ENCODE peak calls at places on chromosomes 13 and 19, in six cellular contexts. One of them, this sample, is unnamed.

GRCh38 chr13:103101902-103102301 is 35.7 kb upstream of the SLC10A2 start:
- DNase-seq in AG09309: no peak
- DNase-seq in A549: no peak
- DNase-seq in nephron progenitor cell: no peak
- DNase-seq in Calu3: no peak
- DNase-seq in tibial artery: no peak
- DNase-seq in this sample: no peak

GRCh38 chr13:91078093-91078679 is 269.3 kb upstream of the MIR17HG start:
- DNase-seq in Calu3: no peak
- DNase-seq in nephron progenitor cell: no peak
- DNase-seq in tibial artery: no peak
- DNase-seq in A549: peak; percentile 1
- DNase-seq in AG09309: no peak
- DNase-seq in this sample: no peak

GRCh38 chr19:49887653-49888477 is 8.8 kb downstream of the IL4I1 start:
- DNase-seq in A549: no peak
- DNase-seq in nephron progenitor cell: no peak
- DNase-seq in Calu3: no peak
- DNase-seq in tibial artery: no peak
- DNase-seq in AG09309: no peak
- DNase-seq in this sample: no peak

GRCh38 chr13:27967203-27967735 is 1.8 kb downstream of the CDX2 start:
- DNase-seq in AG09309: no peak
- DNase-seq in nephron progenitor cell: no peak
- DNase-seq in tibial artery: no peak
- DNase-seq in A549: no peak
- DNase-seq in Calu3: no peak
- DNase-seq in this sample: no peak

GRCh38 chr19:55082023-55082851 is 6.6 kb downstream of the EPS8L1 start:
- DNase-seq in A549: peak; percentile 62
- DNase-seq in nephron progenitor cell: peak; percentile 60
- DNase-seq in AG09309: no peak
- DNase-seq in tibial artery: no peak
- DNase-seq in Calu3: no peak
- DNase-seq in this sample: peak; percentile 42

GRCh38 chr13:37540228-37540627 is 58.3 kb downstream of the POSTN start:
- DNase-seq in Calu3: no peak
- DNase-seq in AG09309: peak; percentile 76
- DNase-seq in tibial artery: no peak
- DNase-seq in nephron progenitor cell: no peak
- DNase-seq in A549: no peak
- DNase-seq in this sample: no peak

GRCh38 chr13:53719281-53719680 is 690.7 kb downstream of the OLFM4 start:
- DNase-seq in Calu3: no peak
- DNase-seq in tibial artery: no peak
- DNase-seq in nephron progenitor cell: no peak
- DNase-seq in AG09309: no peak
- DNase-seq in A549: no peak
- DNase-seq in this sample: no peak

GRCh38 chr19:15589760-15590451 is 25.1 kb upstream of the CYP4F8 start:
- DNase-seq in AG09309: no peak
- DNase-seq in nephron progenitor cell: no peak
- DNase-seq in A549: no peak
- DNase-seq in Calu3: no peak
- DNase-seq in tibial artery: no peak
- DNase-seq in this sample: no peak

GRCh38 chr19:39417463-39418181 is 5.2 kb downstream of the PLEKHG2 start:
- DNase-seq in tibial artery: no peak
- DNase-seq in nephron progenitor cell: no peak
- DNase-seq in AG09309: no peak
- DNase-seq in Calu3: no peak
- DNase-seq in A549: no peak
- DNase-seq in this sample: no peak

GRCh38 chr13:87234981-87235380 is 436.2 kb upstream of the SLITRK5 start:
- DNase-seq in A549: no peak
- DNase-seq in Calu3: no peak
- DNase-seq in AG09309: no peak
- DNase-seq in tibial artery: no peak
- DNase-seq in nephron progenitor cell: no peak
- DNase-seq in this sample: no peak

GRCh38 chr19:38647368-38647965 is at the start of gene ACTN4:
- DNase-seq in A549: peak; percentile 99
- DNase-seq in Calu3: peak; percentile 100
- DNase-seq in AG09309: no peak
- DNase-seq in tibial artery: peak; percentile 98
- DNase-seq in nephron progenitor cell: peak; percentile 100
- DNase-seq in this sample: peak; percentile 100

DNA sequence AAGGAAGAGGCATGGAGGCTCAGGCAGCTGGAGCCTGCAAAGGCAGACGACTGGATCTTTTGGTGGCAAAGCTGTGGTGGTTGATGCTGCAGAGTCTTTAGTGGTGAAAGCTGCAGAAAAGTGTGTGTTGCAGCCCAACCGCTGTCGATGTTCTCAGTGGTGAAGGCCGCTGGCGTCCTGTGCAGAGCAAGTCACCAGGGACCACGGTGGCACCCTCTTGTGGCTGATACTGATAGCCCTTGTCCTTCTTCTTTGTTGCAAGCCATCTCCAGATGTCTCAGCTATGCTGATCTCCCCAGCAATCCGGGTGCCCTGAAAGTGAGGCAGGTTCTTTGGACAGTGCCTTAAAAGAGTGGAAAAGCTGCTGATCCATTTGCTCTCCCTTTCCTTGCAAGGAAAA is 610.9 kb upstream of the PCDH9 start:
- DNase-seq in A549: no peak
- DNase-seq in nephron progenitor cell: no peak
- DNase-seq in tibial artery: no peak
- DNase-seq in Calu3: no peak
- DNase-seq in AG09309: no peak
- DNase-seq in this sample: no peak
- TF ChIP-seq CTCF in A549: no peak
- TF ChIP-seq CTCF in nephron progenitor cell: no peak
- TF ChIP-seq CTCF in tibial artery: no peak
- TF ChIP-seq CTCF in Calu3: no peak
- TF ChIP-seq CTCF in AG09309: no peak
- TF ChIP-seq CTCF in this sample: no peak

DNA sequence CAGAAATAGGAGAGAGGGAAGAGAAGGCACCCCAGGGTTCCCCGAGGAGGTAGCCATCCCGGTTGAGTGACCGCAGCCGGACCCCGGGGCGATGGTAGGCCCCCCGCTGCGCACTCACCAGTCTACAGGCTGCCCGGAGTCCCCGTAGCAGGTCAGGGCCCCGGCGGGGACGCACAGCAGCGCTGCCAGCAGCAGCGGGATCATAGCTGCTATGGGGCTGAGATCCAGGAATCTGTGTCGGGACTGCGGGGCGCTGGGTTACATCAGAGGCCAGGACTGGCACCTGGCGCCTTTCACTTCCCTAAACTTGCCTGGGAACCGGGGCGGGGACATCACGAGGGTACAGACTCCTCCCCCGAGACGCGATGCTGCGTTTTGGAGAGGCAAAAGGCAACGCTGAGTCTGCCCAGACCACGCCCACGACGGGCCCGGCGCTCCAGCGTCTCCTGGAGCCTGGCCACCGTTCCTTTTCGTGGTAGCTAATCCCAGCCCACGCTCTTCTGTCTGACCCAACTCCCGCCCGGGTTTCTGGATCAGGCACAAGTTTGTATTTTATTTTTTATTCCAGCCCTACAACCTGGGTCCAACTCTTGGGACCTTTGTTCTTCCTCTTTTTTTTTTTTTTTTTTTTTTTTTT is at the start of gene DNASE2:
- DNase-seq in AG09309: peak; percentile 61
- DNase-seq in nephron progenitor cell: peak; percentile 92
- DNase-seq in A549: peak; percentile 92
- DNase-seq in tibial artery: peak; percentile 98
- DNase-seq in Calu3: peak; percentile 91
- DNase-seq in this sample: peak; percentile 69
- TF ChIP-seq CTCF in AG09309: no peak
- TF ChIP-seq CTCF in nephron progenitor cell: no peak
- TF ChIP-seq CTCF in A549: no peak
- TF ChIP-seq CTCF in tibial artery: no peak
- TF ChIP-seq CTCF in Calu3: no peak
- TF ChIP-seq CTCF in this sample: no peak

DNA sequence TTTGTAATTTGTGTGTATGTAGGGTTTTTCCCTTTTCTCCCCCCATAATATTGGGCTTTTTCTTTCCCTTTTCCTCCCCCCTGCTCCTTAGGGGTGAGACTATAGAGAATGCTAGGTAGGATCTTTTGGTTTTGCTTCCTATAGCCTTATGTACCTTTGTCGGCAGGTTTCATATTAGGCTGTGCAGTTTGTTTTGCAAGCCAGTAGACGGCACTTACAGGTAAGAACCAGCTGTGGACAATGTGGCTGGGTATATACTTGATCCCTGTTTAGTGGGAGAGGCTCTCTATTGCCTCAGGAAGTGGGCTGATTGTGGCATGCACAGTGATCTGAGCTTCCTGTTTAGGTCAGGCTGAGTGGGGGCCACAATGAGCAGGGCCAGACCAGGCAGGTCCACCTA is 359.2 kb upstream of the OBI1 start:
- DNase-seq in A549: no peak
- DNase-seq in AG09309: no peak
- DNase-seq in nephron progenitor cell: no peak
- DNase-seq in Calu3: no peak
- DNase-seq in tibial artery: no peak
- DNase-seq in this sample: no peak
- TF ChIP-seq CTCF in A549: no peak
- TF ChIP-seq CTCF in AG09309: no peak
- TF ChIP-seq CTCF in nephron progenitor cell: no peak
- TF ChIP-seq CTCF in Calu3: no peak
- TF ChIP-seq CTCF in tibial artery: no peak
- TF ChIP-seq CTCF in this sample: no peak

GRCh38 chr19:5017235-5017634 is 48.3 kb downstream of the KDM4B start:
- DNase-seq in nephron progenitor cell: no peak
- DNase-seq in tibial artery: no peak
- DNase-seq in AG09309: no peak
- DNase-seq in Calu3: no peak
- DNase-seq in A549: peak; percentile 34
- DNase-seq in this sample: no peak
- TF ChIP-seq CTCF in nephron progenitor cell: no peak
- TF ChIP-seq CTCF in tibial artery: no peak
- TF ChIP-seq CTCF in AG09309: no peak
- TF ChIP-seq CTCF in Calu3: no peak
- TF ChIP-seq CTCF in A549: no peak
- TF ChIP-seq CTCF in this sample: no peak

DNA sequence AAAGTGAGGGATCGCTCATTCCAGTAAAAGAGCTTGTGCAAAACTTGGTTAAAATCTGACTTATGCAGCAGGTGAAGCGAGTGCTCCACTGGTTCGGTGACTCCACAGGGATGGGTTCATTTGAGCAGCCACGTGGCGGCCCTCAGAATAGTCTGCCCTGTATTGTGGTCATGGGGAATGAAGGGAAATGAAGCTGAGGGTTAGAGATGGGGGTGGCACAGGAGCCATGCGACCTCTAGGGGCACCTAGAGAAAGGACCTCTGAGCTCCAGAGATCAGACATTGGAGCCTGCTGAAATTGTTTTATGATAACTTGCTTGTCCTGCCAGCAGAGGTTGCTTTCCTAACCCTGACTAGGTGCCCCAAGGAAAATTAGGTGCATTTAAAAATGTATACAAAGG is 26.6 kb downstream of the CBY2 start:
- DNase-seq in tibial artery: no peak
- DNase-seq in AG09309: no peak
- DNase-seq in nephron progenitor cell: peak; percentile 12
- DNase-seq in A549: peak; percentile 42
- DNase-seq in Calu3: no peak
- DNase-seq in this sample: no peak
- TF ChIP-seq CTCF in tibial artery: no peak
- TF ChIP-seq CTCF in AG09309: peak; percentile 25
- TF ChIP-seq CTCF in nephron progenitor cell: peak; percentile 41
- TF ChIP-seq CTCF in A549: no peak
- TF ChIP-seq CTCF in Calu3: no peak
- TF ChIP-seq CTCF in this sample: no peak

This sample was measured in natural killer cell.